ENCODE peak calls at places on chromosomes 13 and 19, in six cellular contexts. Z is transverse colon, H is body of pancreas, O is mammary epithelial cell, W is uterus, F is tibial nerve. Y is an unnamed sample.

GRCh38 chr13:21336609-21337008 is 122.5 kb downstream of the ZDHHC20 start:
- DNase-seq in Z (no peak), H (no peak), O (no peak), W (no peak), F (no peak), Y (no peak)

GRCh38 chr13:39810091-39810877 is 154.8 kb downstream of the COG6 start:
- DNase-seq in Z (no peak), H (no peak), O (peak; percentile 32), W (no peak), F (no peak), Y (no peak)

GRCh38 chr13:32669030-32669646 is 82.9 kb downstream of the PDS5B start:
- DNase-seq in Z (no peak), H (no peak), O (peak; percentile 12), W (no peak), F (no peak), Y (no peak)

GRCh38 chr19:17097593-17098126 is 22.1 kb downstream of the MYO9B start:
- DNase-seq in Z (no peak), H (no peak), O (no peak), W (no peak), F (no peak), Y (no peak)

GRCh38 chr13:98300956-98301641 is 124.0 kb upstream of the RNF113B start:
- DNase-seq in Z (no peak), H (peak; percentile 55), O (peak; percentile 74), W (no peak), F (no peak), Y (no peak)

GRCh38 chr19:43575955-43576451 is 402 bp downstream of the PINLYP start:
- DNase-seq in Z (no peak), H (no peak), O (peak; percentile 11), W (no peak), F (no peak), Y (no peak)

GRCh38 chr13:108223850-108224503 is 5.8 kb downstream of the ABHD13 start:
- DNase-seq in Z (no peak), H (no peak), O (no peak), W (no peak), F (no peak), Y (no peak)

GRCh38 chr13:40665754-40666057 is 735 bp downstream of the FOXO1 start:
- DNase-seq in Z (no peak), H (no peak), O (no peak), W (no peak), F (no peak), Y (no peak)

GRCh38 chr19:17526922-17527321 is 15.5 kb downstream of the PGLS start:
- DNase-seq in Z (peak; percentile 24), H (no peak), O (no peak), W (no peak), F (no peak), Y (no peak)

GRCh38 chr13:110193491-110193890 is 113.5 kb downstream of the COL4A1 start:
- DNase-seq in Z (no peak), H (no peak), O (no peak), W (no peak), F (no peak), Y (no peak)

GRCh38 chr13:27358420-27358819 is 66.0 kb upstream of the GTF3A start:
- DNase-seq in Z (no peak), H (no peak), O (no peak), W (no peak), F (no peak), Y (no peak)

GRCh38 chr13:97122381-97122996 is 99.6 kb upstream of the MBNL2 start:
- DNase-seq in Z (no peak), H (no peak), O (peak; percentile 94), W (no peak), F (no peak), Y (no peak)

GRCh38 chr19:36054733-36055686 is at the start of gene WDR62:
- DNase-seq in Z (peak; percentile 94), H (peak; percentile 95), O (peak; percentile 91), W (peak; percentile 49), F (peak; percentile 86), Y (peak; percentile 97)

GRCh38 chr13:75299913-75300862 is 181.8 kb downstream of the TBC1D4 start:
- DNase-seq in Z (no peak), H (no peak), O (peak; percentile 12), W (no peak), F (no peak), Y (no peak)

GRCh38 chr19:9834302-9834725 is 804 bp upstream of the PIN1 start:
- DNase-seq in Z (no peak), H (no peak), O (no peak), W (no peak), F (no peak), Y (no peak)

GRCh38 chr19:39200818-39201145 is 3.3 kb downstream of the SYCN start:
- DNase-seq in Z (no peak), H (peak; percentile 68), O (no peak), W (no peak), F (no peak), Y (no peak)

GRCh38 chr19:53878786-53879144 is 3.2 kb upstream of the PRKCG start:
- DNase-seq in Z (no peak), H (no peak), O (no peak), W (no peak), F (no peak), Y (no peak)

GRCh38 chr13:40595693-40596092 is 70.7 kb downstream of the FOXO1 start:
- DNase-seq in Z (no peak), H (no peak), O (peak; percentile 26), W (no peak), F (no peak), Y (no peak)

GRCh38 chr19:45972944-45973525 is 630 bp downstream of the NOVA2 start:
- DNase-seq in Z (no peak), H (no peak), O (no peak), W (no peak), F (no peak), Y (no peak)
- H3K4me3 ChIP-seq in Z (no peak overlapping the region), H (no peak overlapping the region), O (no peak overlapping the region), W (peak overlapping the region; percentile 20), F (peak overlapping the region; percentile 0), Y (no peak overlapping the region)

DNA sequence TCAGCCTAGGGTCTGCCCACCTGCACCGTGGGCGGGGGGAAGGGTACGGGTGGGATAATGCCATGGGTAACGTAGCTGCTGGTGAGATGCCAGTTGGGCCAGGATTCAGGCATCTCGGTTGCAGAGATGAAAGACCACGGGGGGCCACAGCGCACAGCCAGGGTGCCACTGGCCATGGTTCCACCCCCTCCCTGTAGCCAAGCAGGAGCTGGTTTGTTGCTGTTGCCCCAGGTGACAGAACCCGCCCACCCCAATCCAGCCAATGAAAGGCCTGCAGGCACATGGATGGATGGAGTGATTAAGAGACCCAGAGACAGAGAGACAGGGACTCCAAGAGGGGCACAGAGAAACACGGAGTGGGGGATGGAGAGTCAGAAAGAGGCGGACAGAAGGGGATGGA is 1.0 kb upstream of the CGB7 start:
- DNase-seq in Z (no peak), H (no peak), O (peak; percentile 20), W (no peak), F (no peak), Y (no peak)
- H3K27me3 ChIP-seq in Z (peaks cover 73% of the 10 kb centered on the region), H (peaks cover 3% of the 10 kb centered on the region), O (no peaks in the 10 kb centered on the region), W (no peaks in the 10 kb centered on the region), F (no peaks in the 10 kb centered on the region), Y (no peaks in the 10 kb centered on the region)

GRCh38 chr13:100108913-100109507 is 20.1 kb downstream of the PCCA start:
- DNase-seq in Z (no peak), H (no peak), O (no peak), W (no peak), F (no peak), Y (no peak)
- H3K27ac ChIP-seq in Z (no peak overlapping the region), H (peak overlapping the region; percentile 21), O (no peak overlapping the region), W (no peak overlapping the region), F (no peak overlapping the region), Y (no peak overlapping the region)

DNA sequence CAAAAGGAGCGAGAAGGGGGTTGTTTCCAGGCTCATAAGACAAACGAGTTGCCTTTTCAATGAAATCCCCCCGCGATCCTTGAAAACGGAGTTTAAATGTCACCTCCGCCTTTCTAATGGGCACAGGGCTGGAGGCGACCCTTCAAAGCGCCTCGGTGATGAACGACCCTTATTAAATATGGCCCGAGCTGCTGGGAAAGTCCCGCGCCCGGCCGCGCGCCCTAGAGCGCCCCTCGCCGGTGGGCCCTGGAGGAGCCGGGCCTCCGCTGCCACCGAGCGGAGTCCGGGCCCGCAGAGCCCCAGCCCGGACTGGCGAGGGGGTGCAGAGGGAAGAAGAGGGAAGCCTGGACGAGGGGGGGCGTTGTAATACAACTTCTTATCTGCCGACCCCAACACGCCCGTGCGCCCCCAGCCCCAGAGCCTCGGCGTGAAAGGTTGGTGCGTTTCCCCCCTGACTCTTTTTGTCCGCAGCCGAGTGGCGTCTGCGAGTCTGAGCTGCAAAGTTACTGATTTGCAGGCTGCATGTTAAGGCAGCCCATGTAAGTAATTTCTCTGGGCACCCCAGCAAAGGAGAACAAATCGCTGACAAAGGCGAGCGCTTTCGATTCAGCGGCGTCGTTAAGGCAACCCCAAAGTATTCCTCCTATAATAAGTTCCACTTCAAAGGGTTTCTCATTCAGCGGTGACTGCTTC is 11.9 kb downstream of the ZIC5 start:
- DNase-seq in Z (no peak), H (no peak), O (peak; percentile 23), W (no peak), F (no peak), Y (no peak)
- H3K4me3 ChIP-seq in Z (peak overlapping the region; percentile 8), H (no peak overlapping the region), O (no peak overlapping the region), W (no peak overlapping the region), F (no peak overlapping the region), Y (no peak overlapping the region)

GRCh38 chr19:4154571-4155312 is 1.3 kb downstream of the CREB3L3 start:
- DNase-seq in Z (no peak), H (no peak), O (no peak), W (no peak), F (no peak), Y (no peak)
- H3K27me3 ChIP-seq in Z (peaks cover 24% of the 10 kb centered on the region), H (no peaks in the 10 kb centered on the region), O (no peaks in the 10 kb centered on the region), W (no peaks in the 10 kb centered on the region), F (no peaks in the 10 kb centered on the region), Y (no peaks in the 10 kb centered on the region)

GRCh38 chr13:114129649-114130062 is 2.8 kb downstream of the RASA3 start:
- DNase-seq in Z (no peak), H (no peak), O (no peak), W (no peak), F (no peak), Y (no peak)

GRCh38 chr13:114128624-114129522 is 3.5 kb downstream of the RASA3 start:
- DNase-seq in Z (peak; percentile 79), H (peak; percentile 48), O (no peak), W (peak; percentile 69), F (peak; percentile 55), Y (peak; percentile 92)

GRCh38 chr13:114126789-114127472 is 5.5 kb downstream of the RASA3 start:
- DNase-seq in Z (no peak), H (no peak), O (no peak), W (no peak), F (no peak), Y (peak; percentile 47)

GRCh38 chr13:114128348-114128623 is 4.1 kb downstream of the RASA3 start:
- DNase-seq in Z (no peak), H (no peak), O (no peak), W (no peak), F (no peak), Y (no peak)

GRCh38 chr13:114127473-114128347 is 4.7 kb downstream of the RASA3 start:
- DNase-seq in Z (no peak), H (no peak), O (no peak), W (no peak), F (no peak), Y (no peak)
- H3K27ac ChIP-seq in Z (peak overlapping the region; percentile 85), H (no peak overlapping the region), O (no peak overlapping the region), W (peak overlapping the region; percentile 61), F (no peak overlapping the region), Y (no peak overlapping the region)